ENCODE peak calls at places on chromosomes 2 and 18, in six cellular contexts. P is tibial artery, Q is mammary epithelial cell, M is heart left ventricle, R is OCI-LY7, S is GM12865. J is an unnamed sample.

GRCh38 chr18:55048892-55049291 is 89.6 kb upstream of the CCDC68 start:
- DNase-seq in P (no peak), Q (peak), M (no peak), R (no peak), S (no peak), J (no peak)

GRCh38 chr2:104919127-104919526 is 65.2 kb downstream of the POU3F3 start:
- DNase-seq in P (no peak), Q (peak), M (no peak), R (no peak), S (no peak), J (no peak)

GRCh38 chr18:36128907-36129299 is 237 bp downstream of the SLC39A6 start:
- DNase-seq in P (no peak), Q (no peak), M (no peak), R (no peak), S (no peak), J (no peak)

GRCh38 chr18:28078849-28079248 is 98.1 kb downstream of the CDH2 start:
- DNase-seq in P (no peak), Q (no peak), M (no peak), R (no peak), S (no peak), J (no peak)

GRCh38 chr2:124542932-124543640 is 518.0 kb downstream of the CNTNAP5 start:
- DNase-seq in P (no peak), Q (no peak), M (no peak), R (no peak), S (no peak), J (no peak)

GRCh38 chr18:80119111-80119510 is 10.0 kb downstream of the ADNP2 start:
- DNase-seq in P (no peak), Q (no peak), M (no peak), R (no peak), S (no peak), J (no peak)

GRCh38 chr2:175976758-175977157 is 25.3 kb downstream of the LNPK start:
- DNase-seq in P (no peak), Q (no peak), M (no peak), R (no peak), S (no peak), J (no peak)

GRCh38 chr18:51100371-51101000 is 70.5 kb downstream of the SMAD4 start:
- DNase-seq in P (no peak), Q (no peak), M (no peak), R (no peak), S (no peak), J (no peak)

GRCh38 chr2:8059255-8059654 is 622.6 kb upstream of the ID2 start:
- DNase-seq in P (no peak), Q (no peak), M (no peak), R (no peak), S (no peak), J (no peak)

GRCh38 chr18:79274823-79275222 is 120.9 kb upstream of the NFATC1 start:
- DNase-seq in P (no peak), Q (no peak), M (no peak), R (no peak), S (no peak), J (no peak)

GRCh38 chr2:191688934-191689695 is 11.2 kb downstream of the NABP1 start:
- DNase-seq in P (no peak), Q (peak), M (no peak), R (no peak), S (no peak), J (no peak)

GRCh38 chr2:6944546-6944945 is 27.3 kb downstream of the RNF144A start:
- DNase-seq in P (no peak), Q (no peak), M (no peak), R (no peak), S (no peak), J (no peak)

GRCh38 chr2:191105082-191105481 is 45.7 kb downstream of the STAT4 start:
- DNase-seq in P (no peak), Q (peak), M (no peak), R (no peak), S (no peak), J (no peak)

GRCh38 chr2:174750923-174751441 is 13.3 kb downstream of the CHRNA1 start:
- DNase-seq in P (no peak), Q (no peak), M (no peak), R (peak), S (peak), J (no peak)

GRCh38 chr2:72841462-72842125 is 15.8 kb upstream of the EXOC6B start:
- DNase-seq in P (no peak), Q (no peak), M (no peak), R (no peak), S (no peak), J (no peak)

GRCh38 chr2:171390941-171391516 is 42.8 kb downstream of the METTL8 start:
- DNase-seq in P (no peak), Q (peak), M (no peak), R (no peak), S (peak), J (no peak)

GRCh38 chr18:76490701-76491171 is 4.3 kb downstream of the ZNF516 start:
- DNase-seq in P (no peak), Q (peak), M (no peak), R (no peak), S (peak), J (peak)

DNA sequence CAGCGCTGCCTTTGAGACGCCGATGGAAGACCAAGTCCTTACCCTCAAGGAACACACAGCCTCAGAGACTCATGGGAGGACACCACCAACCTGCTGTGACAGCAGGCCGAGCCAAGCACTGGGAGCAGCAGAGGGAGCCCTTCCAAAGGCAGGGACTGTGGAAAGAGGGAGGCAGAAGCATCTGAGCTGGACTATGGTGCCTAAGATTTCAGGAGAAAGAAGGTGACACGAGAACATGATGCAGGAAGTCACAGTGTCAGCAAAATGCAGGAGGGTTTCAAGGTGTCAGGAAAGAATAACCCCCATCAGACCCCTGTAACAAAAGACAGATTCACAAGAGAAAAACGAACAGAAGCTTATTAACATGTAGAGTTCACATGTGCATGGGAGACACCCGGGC is 24.2 kb upstream of the COX7A2L start:
- DNase-seq in P (no peak), Q (no peak), M (no peak), R (no peak), S (no peak), J (no peak)
- TF ChIP-seq CTCF in P (no peak), Q (peak), M (no peak), R (peak), S (no peak), J (no peak)

DNA sequence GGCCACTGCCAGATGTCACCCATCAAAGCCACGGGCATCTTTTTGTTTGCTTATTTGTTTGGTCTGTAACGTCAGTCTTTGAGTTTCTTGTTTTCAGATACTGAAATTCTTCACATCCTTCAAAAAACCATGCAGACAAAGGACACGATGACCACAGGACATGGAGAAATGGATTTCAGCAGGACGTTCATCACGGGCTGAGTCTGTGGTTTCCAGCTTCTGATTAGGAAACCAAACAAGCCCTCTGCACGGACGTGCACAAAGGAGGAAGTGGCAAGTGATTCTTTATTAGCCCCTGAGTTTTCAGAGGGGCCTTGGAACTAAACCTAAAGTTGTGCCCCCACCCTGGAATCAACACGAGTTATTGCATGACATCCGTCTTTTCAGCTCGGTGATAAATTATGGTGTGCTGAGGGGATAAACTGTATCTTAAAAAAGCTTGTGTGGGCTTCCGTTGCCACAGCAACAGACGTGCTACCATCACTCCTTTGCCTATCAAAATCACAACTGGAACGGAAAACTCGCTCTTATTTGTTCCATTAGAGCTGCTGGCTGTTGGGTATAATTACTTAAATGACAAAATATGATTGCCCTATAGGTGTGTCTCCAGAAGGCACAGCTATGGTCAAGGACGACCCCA is 181.6 kb downstream of the EIPR1 start:
- DNase-seq in P (no peak), Q (no peak), M (no peak), R (peak), S (no peak), J (no peak)
- H3K4me3 ChIP-seq in P (no peak), Q (no peak), M (no peak), R (no peak), S (no peak), J (no peak)

DNA sequence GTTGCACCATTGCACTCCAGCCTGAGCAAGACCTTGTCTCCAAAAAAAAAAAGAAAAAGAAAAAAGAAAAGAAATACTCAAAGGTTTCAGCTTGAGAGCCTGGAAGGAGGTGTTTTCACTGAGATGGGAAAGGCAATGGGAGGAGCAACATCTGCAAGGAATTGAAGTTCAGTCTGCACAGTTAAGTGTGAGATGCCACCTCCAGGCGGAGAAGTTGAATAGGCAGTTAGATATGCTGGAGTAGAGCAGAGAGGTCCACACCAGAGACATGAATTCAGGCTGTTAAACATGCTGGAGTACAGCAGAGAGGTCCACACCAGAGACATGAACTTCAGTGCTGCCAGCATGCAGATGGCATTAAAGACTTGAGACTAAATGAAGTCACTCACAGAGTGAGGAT is 41.4 kb upstream of the DTNB start:
- DNase-seq in P (no peak), Q (no peak), M (no peak), R (no peak), S (no peak), J (no peak)
- TF ChIP-seq CTCF in P (no peak), Q (no peak), M (no peak), R (peak), S (no peak), J (no peak)

GRCh38 chr2:45004569-45005181 is 4.6 kb downstream of the SIX2 start:
- DNase-seq in P (no peak), Q (no peak), M (no peak), R (no peak), S (no peak), J (no peak)
- H3K4me3 ChIP-seq in P (no peak), Q (peak), M (no peak), R (no peak), S (no peak), J (no peak)

GRCh38 chr2:102871707-102872106 is 109.9 kb downstream of the TMEM182 start:
- DNase-seq in P (no peak), Q (no peak), M (no peak), R (no peak), S (no peak), J (no peak)

DNA sequence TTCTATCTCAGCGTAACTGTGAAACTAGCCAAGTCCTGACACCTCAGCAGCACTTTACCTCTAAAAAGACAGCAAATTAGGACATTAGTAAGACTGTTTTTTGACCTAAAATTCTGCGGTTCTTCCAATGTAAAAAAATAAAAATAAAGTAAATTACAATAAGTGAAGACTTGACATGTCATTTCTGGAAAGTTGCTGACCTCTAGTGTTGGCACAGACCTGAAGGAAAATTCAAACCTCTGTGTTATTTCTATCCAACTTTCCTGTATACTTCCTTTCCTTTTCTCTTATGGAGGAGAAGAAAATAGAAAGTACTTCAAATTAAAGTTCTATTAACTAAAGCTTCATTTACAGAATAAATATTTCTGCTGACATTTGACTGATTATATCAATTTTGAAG is 110.6 kb downstream of the TMEM182 start:
- DNase-seq in P (no peak), Q (no peak), M (no peak), R (no peak), S (no peak), J (no peak)
- TF ChIP-seq CTCF in P (no peak), Q (no peak), M (peak), R (peak), S (no peak), J (no peak)

DNA sequence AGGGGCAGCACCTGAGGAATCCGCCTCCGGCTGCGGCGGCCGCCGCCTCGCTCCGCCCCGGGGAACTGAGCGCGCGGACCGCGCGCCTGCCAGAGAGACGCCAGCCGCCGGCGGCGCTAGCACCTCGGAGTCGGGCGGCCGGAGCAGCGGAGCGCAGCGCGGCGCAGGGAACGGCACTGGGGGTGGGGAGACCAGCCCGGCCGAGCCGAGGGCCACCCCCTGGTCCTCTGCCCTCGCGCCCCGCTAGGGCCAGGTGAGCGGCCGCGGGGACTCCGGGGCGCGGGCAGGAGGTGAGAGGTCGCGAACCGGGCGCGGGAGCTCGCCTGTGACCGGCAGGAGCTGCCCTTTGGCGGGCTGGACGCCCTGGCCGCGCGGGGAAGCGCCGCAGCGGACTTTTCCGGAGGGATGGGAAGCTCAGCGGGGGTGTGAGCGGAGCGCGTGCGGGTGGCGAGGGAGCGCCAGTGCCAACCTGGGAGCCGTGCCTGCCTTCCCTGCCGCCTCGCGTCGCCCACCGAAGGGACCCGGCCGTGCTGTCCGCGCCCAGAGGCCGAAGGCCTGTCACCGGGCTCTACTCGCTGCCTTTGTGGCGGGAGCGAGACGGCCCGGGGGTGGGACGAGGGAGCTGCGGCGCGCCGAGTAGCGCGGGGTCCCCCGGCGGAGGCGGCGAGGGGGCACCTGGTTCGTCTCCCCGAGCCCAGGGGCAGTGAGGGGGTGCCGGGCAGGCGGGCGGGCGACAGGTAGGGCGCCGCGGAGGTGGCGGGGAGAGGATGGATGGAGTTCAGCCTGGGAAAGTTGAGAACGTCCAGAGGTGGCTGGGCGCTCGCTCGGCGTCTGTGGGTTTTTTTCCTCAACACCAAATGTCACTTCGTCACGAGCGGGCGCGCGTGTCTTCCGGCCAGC is at the start of gene GREB1L:
- DNase-seq in P (peak), Q (peak), M (peak), R (no peak), S (peak), J (no peak)
- H3K4me3 ChIP-seq in P (peak), Q (peak), M (peak), R (no peak), S (peak), J (peak)

GRCh38 chr2:1590611-1591460 is 153.5 kb downstream of the PXDN start:
- DNase-seq in P (no peak), Q (no peak), M (peak), R (no peak), S (no peak), J (no peak)
- TF ChIP-seq CTCF in P (no peak), Q (no peak), M (peak), R (peak), S (no peak), J (no peak)

GRCh38 chr2:234341332-234341985 is 155.4 kb downstream of the ARL4C start:
- DNase-seq in P (no peak), Q (no peak), M (no peak), R (no peak), S (no peak), J (no peak)
- H3K4me3 ChIP-seq in P (no peak), Q (no peak), M (no peak), R (no peak), S (no peak), J (no peak)

GRCh38 chr18:63515279-63515678 is 26.9 kb upstream of the SERPINB12 start:
- DNase-seq in P (no peak), Q (no peak), M (no peak), R (no peak), S (no peak), J (no peak)
- TF ChIP-seq CTCF in P (no peak), Q (peak), M (no peak), R (peak), S (peak), J (no peak)

GRCh38 chr2:12718662-12719399 is 2.1 kb downstream of the TRIB2 start:
- DNase-seq in P (no peak), Q (peak), M (no peak), R (peak), S (no peak), J (no peak)

GRCh38 chr2:12720181-12720580 is 3.4 kb downstream of the TRIB2 start:
- DNase-seq in P (no peak), Q (no peak), M (no peak), R (no peak), S (no peak), J (no peak)

GRCh38 chr2:12717988-12718661 is 1.4 kb downstream of the TRIB2 start:
- DNase-seq in P (peak), Q (peak), M (no peak), R (peak), S (no peak), J (peak)

GRCh38 chr2:12720752-12721151 is 4.0 kb downstream of the TRIB2 start:
- DNase-seq in P (no peak), Q (no peak), M (no peak), R (no peak), S (no peak), J (no peak)

GRCh38 chr2:12719400-12720104 is 2.8 kb downstream of the TRIB2 start:
- DNase-seq in P (no peak), Q (peak), M (no peak), R (no peak), S (no peak), J (no peak)
- H3K4me3 ChIP-seq in P (peak), Q (peak), M (peak), R (peak), S (no peak), J (peak)